ENCODE peak calls at places on chromosomes 7 and 10, in eight cellular contexts. N, V, A, S, L, I, Y and R are unnamed samples.

GRCh38 chr7:86653919-86654659 is 10.4 kb downstream of the GRM3 start:
- DNase-seq in N (no peak), V (no peak), A (no peak), S (no peak), L (no peak), I (peak; percentile 66), Y (no peak), R (peak; percentile 52)

GRCh38 chr7:103141753-103142404 is 7.0 kb downstream of the NAPEPLD start:
- DNase-seq in N (peak; percentile 16), V (peak; percentile 10), A (no peak), S (no peak), L (no peak), I (no peak), Y (no peak), R (no peak)

GRCh38 chr10:72173267-72173634 is 42.6 kb upstream of the ANAPC16 start:
- DNase-seq in N (no peak), V (no peak), A (no peak), S (no peak), L (no peak), I (no peak), Y (no peak), R (no peak)

GRCh38 chr7:140676303-140676702 is 3.6 kb downstream of the ADCK2 start:
- DNase-seq in N (no peak), V (no peak), A (no peak), S (peak; percentile 33), L (no peak), I (no peak), Y (no peak), R (no peak)

GRCh38 chr10:132551093-132551807 is 13.7 kb downstream of the INPP5A start:
- DNase-seq in N (no peak), V (peak; percentile 60), A (no peak), S (peak; percentile 59), L (peak; percentile 62), I (no peak), Y (peak; percentile 33), R (peak; percentile 57)

GRCh38 chr7:100655908-100656674 is at the start of gene ACTL6B:
- DNase-seq in N (peak; percentile 36), V (peak; percentile 100), A (peak; percentile 65), S (no peak), L (peak; percentile 79), I (peak; percentile 82), Y (peak; percentile 62), R (peak; percentile 95)

GRCh38 chr7:99928994-99929729 is at the start of gene GJC3:
- DNase-seq in N (peak; percentile 68), V (peak; percentile 86), A (peak; percentile 46), S (no peak), L (peak; percentile 73), I (peak; percentile 88), Y (peak; percentile 35), R (peak; percentile 91)

GRCh38 chr10:113153493-113154127 is 203.6 kb downstream of the TCF7L2 start:
- DNase-seq in N (no peak), V (no peak), A (no peak), S (no peak), L (no peak), I (no peak), Y (no peak), R (no peak)

GRCh38 chr10:26481914-26482550 is 43.9 kb downstream of the APBB1IP start:
- DNase-seq in N (peak; percentile 54), V (no peak), A (no peak), S (no peak), L (no peak), I (no peak), Y (peak; percentile 44), R (no peak)

GRCh38 chr10:60901561-60902235 is 42.3 kb downstream of the RHOBTB1 start:
- DNase-seq in N (no peak), V (no peak), A (no peak), S (peak; percentile 75), L (peak; percentile 85), I (no peak), Y (no peak), R (no peak)

GRCh38 chr7:19117870-19118608 is 603 bp upstream of the TWIST1 start:
- DNase-seq in N (no peak), V (peak; percentile 69), A (peak; percentile 53), S (no peak), L (peak; percentile 50), I (peak; percentile 35), Y (no peak), R (peak; percentile 74)

GRCh38 chr10:93281367-93281720 is 200.8 kb downstream of the MYOF start:
- DNase-seq in N (no peak), V (no peak), A (no peak), S (no peak), L (no peak), I (no peak), Y (no peak), R (no peak)

GRCh38 chr10:131700032-131700431 is 200.8 kb upstream of the PPP2R2D start:
- DNase-seq in N (no peak), V (no peak), A (peak; percentile 29), S (no peak), L (no peak), I (no peak), Y (no peak), R (peak; percentile 28)

GRCh38 chr7:69762821-69763352 is 164.6 kb downstream of the AUTS2 start:
- DNase-seq in N (no peak), V (no peak), A (no peak), S (no peak), L (no peak), I (no peak), Y (no peak), R (no peak)

GRCh38 chr7:81802251-81802650 is 32.4 kb upstream of the HGF start:
- DNase-seq in N (no peak), V (no peak), A (no peak), S (no peak), L (no peak), I (peak; percentile 27), Y (no peak), R (no peak)

GRCh38 chr10:74543276-74543675 is 283.1 kb upstream of the KAT6B start:
- DNase-seq in N (no peak), V (no peak), A (no peak), S (no peak), L (no peak), I (no peak), Y (no peak), R (no peak)

GRCh38 chr10:662686-663465 is 26.6 kb downstream of the DIP2C start:
- DNase-seq in N (peak; percentile 76), V (no peak), A (no peak), S (no peak), L (no peak), I (no peak), Y (no peak), R (peak; percentile 25)

GRCh38 chr7:45988405-45989057 is 67.5 kb upstream of the IGFBP3 start:
- DNase-seq in N (no peak), V (no peak), A (no peak), S (no peak), L (no peak), I (no peak), Y (no peak), R (peak; percentile 23)

GRCh38 chr10:30553625-30554442 is 75.7 kb downstream of the LYZL2 start:
- DNase-seq in N (peak; percentile 88), V (peak; percentile 50), A (no peak), S (peak; percentile 84), L (peak; percentile 89), I (peak; percentile 91), Y (no peak), R (peak; percentile 86)

GRCh38 chr10:104735469-104735868 is 94.4 kb downstream of the SORCS3 start:
- DNase-seq in N (no peak), V (peak; percentile 42), A (no peak), S (no peak), L (no peak), I (peak; percentile 54), Y (no peak), R (peak; percentile 75)

GRCh38 chr10:78914502-78915330 is 154.1 kb upstream of the ZMIZ1 start:
- DNase-seq in N (peak; percentile 87), V (no peak), A (no peak), S (peak; percentile 71), L (peak; percentile 60), I (no peak), Y (no peak), R (no peak)

GRCh38 chr10:110898391-110898790 is 20.6 kb downstream of the BBIP1 start:
- DNase-seq in N (no peak), V (no peak), A (no peak), S (no peak), L (no peak), I (no peak), Y (no peak), R (no peak)
- H3K36me3 ChIP-seq in N (peaks cover 25% of the 10 kb centered on the region), V (no peaks in the 10 kb centered on the region), A (peaks cover 11% of the 10 kb centered on the region), S (peaks cover 35% of the 10 kb centered on the region), L (peaks cover 3% of the 10 kb centered on the region), I (no peaks in the 10 kb centered on the region), Y (peaks cover 35% of the 10 kb centered on the region), R (peaks cover 50% of the 10 kb centered on the region)

DNA sequence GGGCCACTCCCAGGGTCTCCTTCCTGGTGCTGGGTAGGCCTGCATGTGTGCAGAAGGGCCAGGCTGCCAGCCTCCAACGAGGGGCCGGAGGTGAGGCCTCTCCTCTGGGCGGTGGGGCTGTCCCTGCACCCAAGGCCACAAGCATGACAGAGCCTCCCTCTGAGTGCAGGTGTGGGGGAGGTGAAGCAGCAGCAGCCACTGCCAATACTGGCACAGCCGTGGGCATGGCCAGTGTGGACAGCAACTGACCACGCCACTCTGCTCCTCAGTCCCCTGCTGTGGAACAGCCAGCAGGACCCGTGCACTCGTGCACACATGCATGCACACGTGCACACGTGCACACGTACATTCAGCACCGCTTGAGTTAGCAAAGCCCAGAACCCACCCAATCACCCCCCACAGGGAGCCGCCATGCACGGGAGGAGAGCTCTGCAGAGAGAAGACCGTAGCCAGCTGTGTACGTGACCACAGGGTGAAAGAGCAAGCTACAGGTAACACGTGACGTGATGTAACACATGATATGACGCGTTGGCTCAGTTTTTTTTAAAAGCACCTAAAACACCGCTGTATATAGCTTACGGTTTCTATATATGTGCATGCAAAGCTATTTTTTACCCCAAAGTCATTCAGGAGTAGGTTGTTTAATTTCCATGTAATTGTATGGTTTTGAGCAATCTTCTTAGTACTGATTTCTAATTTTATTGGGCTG is 23.1 kb downstream of the PAPOLB start:
- DNase-seq in N (no peak), V (no peak), A (no peak), S (no peak), L (no peak), I (no peak), Y (no peak), R (peak; percentile 40)
- H3K4me3 ChIP-seq in N (no peak overlapping the region), V (no peak overlapping the region), A (no peak overlapping the region), S (no peak overlapping the region), L (no peak overlapping the region), I (no peak overlapping the region), Y (no peak overlapping the region), R (no peak overlapping the region)

GRCh38 chr10:95430231-95430951 is 130.8 kb downstream of the SORBS1 start:
- DNase-seq in N (peak; percentile 72), V (peak; percentile 80), A (no peak), S (no peak), L (no peak), I (peak; percentile 79), Y (peak; percentile 35), R (peak; percentile 83)
- H3K36me3 ChIP-seq in N (no peaks in the 10 kb centered on the region), V (peaks cover 3% of the 10 kb centered on the region), A (no peaks in the 10 kb centered on the region), S (peaks cover 77% of the 10 kb centered on the region), L (no peaks in the 10 kb centered on the region), I (no peaks in the 10 kb centered on the region), Y (no peaks in the 10 kb centered on the region), R (no peaks in the 10 kb centered on the region)

GRCh38 chr10:116984202-116984993 is 20.6 kb downstream of the SHTN1 start:
- DNase-seq in N (no peak), V (no peak), A (no peak), S (no peak), L (no peak), I (no peak), Y (no peak), R (no peak)
- H3K4me3 ChIP-seq in N (no peak overlapping the region), V (no peak overlapping the region), A (no peak overlapping the region), S (no peak overlapping the region), L (no peak overlapping the region), I (no peak overlapping the region), Y (no peak overlapping the region), R (no peak overlapping the region)

GRCh38 chr7:112188257-112188656 is 17.9 kb downstream of the DOCK4 start:
- DNase-seq in N (no peak), V (no peak), A (no peak), S (no peak), L (no peak), I (no peak), Y (no peak), R (no peak)
- H3K36me3 ChIP-seq in N (no peaks in the 10 kb centered on the region), V (no peaks in the 10 kb centered on the region), A (no peaks in the 10 kb centered on the region), S (no peaks in the 10 kb centered on the region), L (no peaks in the 10 kb centered on the region), I (no peaks in the 10 kb centered on the region), Y (no peaks in the 10 kb centered on the region), R (no peaks in the 10 kb centered on the region)